ENCODE peak calls at places on chromosomes 2 and 18, in ten cellular contexts. P is activated T-cell treated with anti-CD3 and anti-CD28 coated beads, Interleukin-2, amount 50 U/mL, for 1 hour; I is M059J; Q is astrocyte; L is activated naive CD4-positive, alpha-beta T cell treated with anti-CD3 and anti-CD28 coated beads, Interleukin-2, amount 10 ng/mL, durations not matched to agents 7 days and 5 days; X is stromal cell of bone marrow; J is prostate gland; A is naive thymus-derived CD4-positive, alpha-beta T cell; D is activated gamma-delta T cell treated with Interleukin-2 at 50 U/mL for 16 hours; S is NCI-H460. C is an unnamed sample.

GRCh38 chr18:65954372-65954771 is 203.6 kb downstream of the CDH7 start:
- DNase-seq in P (no peak), S (no peak), A (no peak), Q (no peak), X (no peak), L (no peak), I (no peak), J (no peak), D (no peak), C (no peak)

GRCh38 chr2:106540886-106541285 is 53.7 kb downstream of the CD8B2 start:
- DNase-seq in I (no peak), A (no peak), X (no peak), L (no peak), S (no peak), Q (no peak), P (no peak), D (no peak), J (no peak), C (no peak)

GRCh38 chr18:57755473-57756067 is 47.5 kb downstream of the ATP8B1 start:
- DNase-seq in J (no peak), Q (no peak), I (no peak), S (no peak), D (no peak), X (no peak), A (no peak), P (no peak), L (no peak), C (no peak)

GRCh38 chr2:53515435-53516332 is 251.9 kb upstream of the CHAC2 start:
- DNase-seq in J (no peak), S (no peak), L (no peak), X (no peak), I (peak; percentile 31), Q (no peak), A (no peak), D (no peak), P (no peak), C (no peak)

GRCh38 chr2:148317598-148317997 is 296.7 kb downstream of the MBD5 start:
- DNase-seq in I (no peak), Q (no peak), L (no peak), S (no peak), J (no peak), P (no peak), X (no peak), A (no peak), D (no peak), C (no peak)

GRCh38 chr2:238745997-238746396 is 101.9 kb upstream of the TWIST2 start:
- DNase-seq in X (no peak), S (no peak), P (no peak), A (no peak), D (no peak), I (no peak), J (no peak), L (no peak), Q (no peak), C (no peak)

GRCh38 chr18:5546660-5547059 is 2.9 kb upstream of the EPB41L3 start:
- DNase-seq in I (peak; percentile 15), X (no peak), S (peak; percentile 62), Q (peak; percentile 43), D (no peak), L (no peak), A (no peak), P (no peak), J (no peak), C (no peak)

GRCh38 chr2:134500211-134500935 is 218.4 kb downstream of the TMEM163 start:
- DNase-seq in P (no peak), X (no peak), S (no peak), A (no peak), L (no peak), Q (no peak), I (no peak), J (no peak), D (no peak), C (no peak)

GRCh38 chr18:2108581-2108980 is 462.7 kb downstream of the METTL4 start:
- DNase-seq in A (no peak), L (no peak), I (peak; percentile 79), P (no peak), Q (peak; percentile 71), S (no peak), D (no peak), X (peak; percentile 12), J (no peak), C (no peak)

GRCh38 chr18:7576685-7577084 is 9.6 kb downstream of the PTPRM start:
- DNase-seq in L (no peak), D (no peak), A (no peak), Q (peak; percentile 79), J (no peak), P (no peak), X (no peak), I (peak; percentile 45), S (no peak), C (no peak)

GRCh38 chr18:10213526-10213925 is 240.9 kb upstream of the APCDD1 start:
- DNase-seq in P (no peak), S (no peak), Q (no peak), J (no peak), X (no peak), I (peak; percentile 46), A (no peak), L (peak; percentile 27), D (no peak), C (no peak)

GRCh38 chr2:67397143-67397986 is at the start of gene ETAA1:
- DNase-seq in P (peak; percentile 94), S (peak; percentile 87), Q (peak; percentile 83), I (peak; percentile 89), X (peak; percentile 82), J (peak; percentile 90), A (peak; percentile 90), L (peak; percentile 94), D (peak; percentile 90), C (peak; percentile 90)

GRCh38 chr2:20313659-20314058 is 37.0 kb downstream of the PUM2 start:
- DNase-seq in P (no peak), A (no peak), S (no peak), J (no peak), Q (no peak), I (peak; percentile 61), D (no peak), L (no peak), X (no peak), C (no peak)

GRCh38 chr2:70767094-70767698 is 804 bp downstream of the ADD2 start:
- DNase-seq in P (peak; percentile 28), S (no peak), Q (no peak), L (peak; percentile 33), J (no peak), A (peak; percentile 2), D (no peak), X (no peak), I (no peak), C (no peak)

GRCh38 chr2:85255813-85256581 is 71.8 kb downstream of the TGOLN2 start:
- DNase-seq in A (no peak), L (no peak), S (no peak), D (no peak), J (peak; percentile 47), Q (peak; percentile 77), P (no peak), X (no peak), I (no peak), C (no peak)

GRCh38 chr2:156625360-156625995 is 189.3 kb downstream of the GPD2 start:
- DNase-seq in L (no peak), D (no peak), P (no peak), A (no peak), J (no peak), Q (no peak), X (no peak), S (no peak), I (no peak), C (no peak)

GRCh38 chr2:239548491-239548890 is 147.7 kb upstream of the HDAC4 start:
- DNase-seq in I (no peak), J (no peak), A (no peak), S (no peak), L (peak; percentile 66), Q (no peak), D (peak; percentile 57), X (no peak), P (peak; percentile 34), C (peak; percentile 43)

GRCh38 chr2:44927979-44928659 is 13.4 kb upstream of the SIX3 start:
- DNase-seq in Q (no peak), I (no peak), D (no peak), A (no peak), X (no peak), L (no peak), J (no peak), P (no peak), S (no peak), C (no peak)

GRCh38 chr2:218006741-218007140 is 3.9 kb upstream of the TNS1 start:
- DNase-seq in P (no peak), D (no peak), X (no peak), A (no peak), S (no peak), Q (peak; percentile 72), J (no peak), I (peak; percentile 80), L (no peak), C (no peak)

GRCh38 chr2:197804758-197805597 is 585 bp downstream of the PLCL1 start:
- DNase-seq in I (peak; percentile 3), L (peak; percentile 57), A (peak; percentile 29), P (peak; percentile 66), D (peak; percentile 21), J (no peak), Q (no peak), X (no peak), S (no peak), C (peak; percentile 21)

GRCh38 chr2:173822889-173823485 is 142.2 kb downstream of the SP3 start:
- DNase-seq in Q (no peak), L (no peak), D (no peak), J (no peak), P (no peak), X (no peak), A (no peak), I (no peak), S (no peak), C (no peak)

GRCh38 chr2:96114903-96115581 is 1.3 kb downstream of the ADRA2B start:
- DNase-seq in S (no peak), I (no peak), A (no peak), D (no peak), Q (no peak), J (no peak), P (peak; percentile 18), L (no peak), X (no peak), C (no peak)

GRCh38 chr2:102012061-102012460 is 20.3 kb downstream of the IL1R2 start:
- DNase-seq in S (no peak), A (no peak), P (no peak), J (no peak), X (no peak), Q (no peak), D (no peak), I (no peak), L (no peak), C (no peak)

GRCh38 chr2:238387376-238387775 is 39.4 kb upstream of the ASB1 start:
- DNase-seq in D (no peak), Q (no peak), L (no peak), X (no peak), A (no peak), J (no peak), P (no peak), I (no peak), S (no peak), C (no peak)

GRCh38 chr2:200219400-200220113 is 86.9 kb upstream of the SPATS2L start:
- DNase-seq in L (no peak), P (no peak), X (no peak), Q (no peak), J (no peak), I (no peak), A (no peak), S (no peak), D (no peak), C (no peak)

GRCh38 chr2:12759248-12759647 is 42.5 kb downstream of the TRIB2 start:
- DNase-seq in J (no peak), I (peak; percentile 86), A (no peak), Q (peak; percentile 96), S (no peak), D (no peak), X (peak; percentile 86), P (no peak), L (no peak), C (no peak)

GRCh38 chr2:127342101-127342500 is 45.7 kb downstream of the MAP3K2 start:
- DNase-seq in S (no peak), D (no peak), I (no peak), L (no peak), A (no peak), P (no peak), Q (no peak), X (no peak), J (no peak), C (no peak)

GRCh38 chr2:237291138-237291792 is 122.7 kb downstream of the COL6A3 start:
- DNase-seq in S (peak; percentile 87), Q (peak; percentile 98), I (peak; percentile 95), A (no peak), D (no peak), P (peak; percentile 19), L (no peak), X (peak; percentile 99), J (peak; percentile 87), C (peak; percentile 17)